ENCODE peak calls at places on chromosomes 12 and 14, in seven cellular contexts. One of them, this sample, is unnamed.
A peak's percentile ranks its signal among the peaks of the same experiment; 100 is the strongest.

GRCh38 chr12:6323995-6324711 is 13.7 kb downstream of the PLEKHG6 start:
- DNase-seq in adipocyte: no peak
- DNase-seq in upper lobe of left lung: no peak
- DNase-seq in cardiac muscle cell: no peak
- DNase-seq in A673: no peak
- DNase-seq in BE2C: no peak
- DNase-seq in psoas muscle: no peak
- DNase-seq in this sample: no peak

GRCh38 chr12:131171029-131171428 is 217.3 kb downstream of the ADGRD1 start:
- DNase-seq in adipocyte: no peak
- DNase-seq in upper lobe of left lung: no peak
- DNase-seq in cardiac muscle cell: no peak
- DNase-seq in A673: no peak
- DNase-seq in BE2C: no peak
- DNase-seq in psoas muscle: no peak
- DNase-seq in this sample: no peak

GRCh38 chr14:78849952-78850351 is 679.8 kb downstream of the NRXN3 start:
- DNase-seq in adipocyte: no peak
- DNase-seq in upper lobe of left lung: no peak
- DNase-seq in cardiac muscle cell: no peak
- DNase-seq in A673: no peak
- DNase-seq in BE2C: no peak
- DNase-seq in psoas muscle: no peak
- DNase-seq in this sample: no peak

GRCh38 chr12:52495385-52495784 is 2.3 kb upstream of the KRT6A start:
- DNase-seq in adipocyte: no peak
- DNase-seq in upper lobe of left lung: no peak
- DNase-seq in cardiac muscle cell: peak; percentile 52
- DNase-seq in A673: peak; percentile 19
- DNase-seq in BE2C: no peak
- DNase-seq in psoas muscle: no peak
- DNase-seq in this sample: no peak

GRCh38 chr14:104107101-104107581 is 21.6 kb downstream of the ASPG start:
- DNase-seq in adipocyte: no peak
- DNase-seq in upper lobe of left lung: peak; percentile 78
- DNase-seq in cardiac muscle cell: no peak
- DNase-seq in A673: no peak
- DNase-seq in BE2C: no peak
- DNase-seq in psoas muscle: peak; percentile 6
- DNase-seq in this sample: no peak

GRCh38 chr14:99075771-99076370 is 196.1 kb downstream of the BCL11B start:
- DNase-seq in adipocyte: no peak
- DNase-seq in upper lobe of left lung: no peak
- DNase-seq in cardiac muscle cell: no peak
- DNase-seq in A673: no peak
- DNase-seq in BE2C: no peak
- DNase-seq in psoas muscle: no peak
- DNase-seq in this sample: no peak

GRCh38 chr12:121580959-121581680 is at the start of gene KDM2B:
- DNase-seq in adipocyte: peak; percentile 67
- DNase-seq in upper lobe of left lung: no peak
- DNase-seq in cardiac muscle cell: peak; percentile 78
- DNase-seq in A673: no peak
- DNase-seq in BE2C: no peak
- DNase-seq in psoas muscle: no peak
- DNase-seq in this sample: no peak

GRCh38 chr12:13205809-13206559 is 9.5 kb downstream of the EMP1 start:
- DNase-seq in adipocyte: peak; percentile 94
- DNase-seq in upper lobe of left lung: no peak
- DNase-seq in cardiac muscle cell: peak; percentile 98
- DNase-seq in A673: peak; percentile 83
- DNase-seq in BE2C: no peak
- DNase-seq in psoas muscle: no peak
- DNase-seq in this sample: no peak

GRCh38 chr14:94117856-94118255 is 7.3 kb downstream of the IFI27 start:
- DNase-seq in adipocyte: no peak
- DNase-seq in upper lobe of left lung: no peak
- DNase-seq in cardiac muscle cell: no peak
- DNase-seq in A673: no peak
- DNase-seq in BE2C: no peak
- DNase-seq in psoas muscle: no peak
- DNase-seq in this sample: no peak

GRCh38 chr14:36817071-36817930 is 155.6 kb downstream of the PAX9 start:
- DNase-seq in adipocyte: no peak
- DNase-seq in upper lobe of left lung: no peak
- DNase-seq in cardiac muscle cell: no peak
- DNase-seq in A673: no peak
- DNase-seq in BE2C: no peak
- DNase-seq in psoas muscle: no peak
- DNase-seq in this sample: no peak

GRCh38 chr14:49977126-49977841 is 84.4 kb downstream of the ARF6 start:
- DNase-seq in adipocyte: no peak
- DNase-seq in upper lobe of left lung: no peak
- DNase-seq in cardiac muscle cell: no peak
- DNase-seq in A673: no peak
- DNase-seq in BE2C: no peak
- DNase-seq in psoas muscle: no peak
- DNase-seq in this sample: no peak

GRCh38 chr12:49260165-49260564 is 4.7 kb upstream of the TUBA1C start:
- DNase-seq in adipocyte: peak; percentile 71
- DNase-seq in upper lobe of left lung: no peak
- DNase-seq in cardiac muscle cell: peak; percentile 82
- DNase-seq in A673: no peak
- DNase-seq in BE2C: no peak
- DNase-seq in psoas muscle: no peak
- DNase-seq in this sample: no peak

GRCh38 chr14:89779707-89780106 is 174.8 kb downstream of the EFCAB11 start:
- DNase-seq in adipocyte: no peak
- DNase-seq in upper lobe of left lung: no peak
- DNase-seq in cardiac muscle cell: no peak
- DNase-seq in A673: no peak
- DNase-seq in BE2C: no peak
- DNase-seq in psoas muscle: no peak
- DNase-seq in this sample: no peak

GRCh38 chr14:95328876-95329503 is 9.3 kb upstream of the CLMN start:
- DNase-seq in adipocyte: no peak
- DNase-seq in upper lobe of left lung: no peak
- DNase-seq in cardiac muscle cell: no peak
- DNase-seq in A673: no peak
- DNase-seq in BE2C: no peak
- DNase-seq in psoas muscle: no peak
- DNase-seq in this sample: no peak

GRCh38 chr14:106286697-106287290 is 760.4 kb downstream of the TMEM121 start:
- DNase-seq in adipocyte: no peak
- DNase-seq in upper lobe of left lung: peak; percentile 73
- DNase-seq in cardiac muscle cell: no peak
- DNase-seq in A673: peak; percentile 66
- DNase-seq in BE2C: peak; percentile 44
- DNase-seq in psoas muscle: no peak
- DNase-seq in this sample: no peak
- H3K9me3 ChIP-seq in adipocyte: no peaks in the 10 kb centered on the region
- H3K9me3 ChIP-seq in upper lobe of left lung: no peaks in the 10 kb centered on the region
- H3K9me3 ChIP-seq in cardiac muscle cell: no peaks in the 10 kb centered on the region
- H3K9me3 ChIP-seq in A673: no peaks in the 10 kb centered on the region
- H3K9me3 ChIP-seq in BE2C: no peaks in the 10 kb centered on the region
- H3K9me3 ChIP-seq in psoas muscle: no peaks in the 10 kb centered on the region
- H3K9me3 ChIP-seq in this sample: peaks cover 48% of the 10 kb centered on the region

DNA sequence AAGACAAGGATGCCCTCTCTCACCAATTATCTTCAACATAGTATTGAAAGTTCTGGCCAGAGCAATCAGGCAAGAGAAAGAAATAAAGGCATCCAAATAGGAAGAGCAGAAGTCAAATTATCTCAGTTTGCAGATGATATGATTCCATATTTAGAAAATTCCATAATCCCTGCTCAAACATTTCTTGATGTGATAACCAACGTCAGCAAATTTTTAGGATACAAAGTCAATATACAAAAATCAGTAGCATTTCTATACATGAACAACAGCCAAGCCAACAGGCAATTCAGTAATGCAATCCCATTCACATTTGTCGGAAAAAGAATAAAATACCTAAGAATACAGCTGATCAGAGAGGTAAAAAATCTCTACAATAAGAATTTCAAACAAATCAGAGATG is 969.7 kb upstream of the USP15 start:
- DNase-seq in adipocyte: no peak
- DNase-seq in upper lobe of left lung: no peak
- DNase-seq in cardiac muscle cell: no peak
- DNase-seq in A673: no peak
- DNase-seq in BE2C: no peak
- DNase-seq in psoas muscle: no peak
- DNase-seq in this sample: no peak
- H3K9me3 ChIP-seq in adipocyte: peaks cover 16% of the 10 kb centered on the region
- H3K9me3 ChIP-seq in upper lobe of left lung: peaks cover 29% of the 10 kb centered on the region
- H3K9me3 ChIP-seq in cardiac muscle cell: no peaks in the 10 kb centered on the region
- H3K9me3 ChIP-seq in A673: peaks cover 16% of the 10 kb centered on the region
- H3K9me3 ChIP-seq in BE2C: peaks cover 2% of the 10 kb centered on the region
- H3K9me3 ChIP-seq in psoas muscle: peaks cover 10% of the 10 kb centered on the region
- H3K9me3 ChIP-seq in this sample: peaks cover 24% of the 10 kb centered on the region

GRCh38 chr14:68612049-68612448 is 180.8 kb downstream of the ZFP36L1 start:
- DNase-seq in adipocyte: no peak
- DNase-seq in upper lobe of left lung: no peak
- DNase-seq in cardiac muscle cell: peak; percentile 40
- DNase-seq in A673: no peak
- DNase-seq in BE2C: no peak
- DNase-seq in psoas muscle: peak; percentile 36
- DNase-seq in this sample: no peak

GRCh38 chr14:68619805-68620574 is 172.9 kb downstream of the ZFP36L1 start:
- DNase-seq in adipocyte: no peak
- DNase-seq in upper lobe of left lung: no peak
- DNase-seq in cardiac muscle cell: peak; percentile 39
- DNase-seq in A673: no peak
- DNase-seq in BE2C: no peak
- DNase-seq in psoas muscle: peak; percentile 43
- DNase-seq in this sample: no peak

GRCh38 chr14:68621400-68622365 is 171.2 kb downstream of the ZFP36L1 start:
- DNase-seq in adipocyte: no peak
- DNase-seq in upper lobe of left lung: no peak
- DNase-seq in cardiac muscle cell: peak; percentile 67
- DNase-seq in A673: no peak
- DNase-seq in BE2C: no peak
- DNase-seq in psoas muscle: no peak
- DNase-seq in this sample: no peak

GRCh38 chr14:68611611-68612010 is 181.3 kb downstream of the ZFP36L1 start:
- DNase-seq in adipocyte: no peak
- DNase-seq in upper lobe of left lung: no peak
- DNase-seq in cardiac muscle cell: no peak
- DNase-seq in A673: no peak
- DNase-seq in BE2C: no peak
- DNase-seq in psoas muscle: no peak
- DNase-seq in this sample: no peak

GRCh38 chr14:68616255-68616902 is 176.5 kb downstream of the ZFP36L1 start:
- DNase-seq in adipocyte: no peak
- DNase-seq in upper lobe of left lung: no peak
- DNase-seq in cardiac muscle cell: peak; percentile 53
- DNase-seq in A673: no peak
- DNase-seq in BE2C: no peak
- DNase-seq in psoas muscle: no peak
- DNase-seq in this sample: no peak
- H3K9me3 ChIP-seq in adipocyte: peaks cover 52% of the 10 kb centered on the region
- H3K9me3 ChIP-seq in upper lobe of left lung: peaks cover 41% of the 10 kb centered on the region
- H3K9me3 ChIP-seq in cardiac muscle cell: peaks cover 3% of the 10 kb centered on the region
- H3K9me3 ChIP-seq in A673: peaks cover 35% of the 10 kb centered on the region
- H3K9me3 ChIP-seq in BE2C: no peaks in the 10 kb centered on the region
- H3K9me3 ChIP-seq in psoas muscle: peaks cover 50% of the 10 kb centered on the region
- H3K9me3 ChIP-seq in this sample: peaks cover 19% of the 10 kb centered on the region

GRCh38 chr12:836952-837351 is 84.6 kb downstream of the WNK1 start:
- DNase-seq in adipocyte: no peak
- DNase-seq in upper lobe of left lung: no peak
- DNase-seq in cardiac muscle cell: no peak
- DNase-seq in A673: no peak
- DNase-seq in BE2C: no peak
- DNase-seq in psoas muscle: no peak
- DNase-seq in this sample: no peak

GRCh38 chr12:835754-836493 is 83.5 kb downstream of the WNK1 start:
- DNase-seq in adipocyte: peak; percentile 67
- DNase-seq in upper lobe of left lung: no peak
- DNase-seq in cardiac muscle cell: no peak
- DNase-seq in A673: no peak
- DNase-seq in BE2C: no peak
- DNase-seq in psoas muscle: no peak
- DNase-seq in this sample: no peak

GRCh38 chr12:837548-837947 is 85.2 kb downstream of the WNK1 start:
- DNase-seq in adipocyte: no peak
- DNase-seq in upper lobe of left lung: no peak
- DNase-seq in cardiac muscle cell: no peak
- DNase-seq in A673: no peak
- DNase-seq in BE2C: no peak
- DNase-seq in psoas muscle: no peak
- DNase-seq in this sample: no peak
- H3K9me3 ChIP-seq in adipocyte: no peaks in the 10 kb centered on the region
- H3K9me3 ChIP-seq in upper lobe of left lung: no peaks in the 10 kb centered on the region
- H3K9me3 ChIP-seq in cardiac muscle cell: no peaks in the 10 kb centered on the region
- H3K9me3 ChIP-seq in A673: no peaks in the 10 kb centered on the region
- H3K9me3 ChIP-seq in BE2C: no peaks in the 10 kb centered on the region
- H3K9me3 ChIP-seq in psoas muscle: no peaks in the 10 kb centered on the region
- H3K9me3 ChIP-seq in this sample: no peaks in the 10 kb centered on the region

This sample was measured in H1.